ENCODE peak calls at places on chromosomes 13 and 19, in four cellular contexts. L is dorsolateral prefrontal cortex, R is OCI-M1, Z is left colon. T is an unnamed sample.

GRCh38 chr13:59715591-59715990 is 448.1 kb downstream of the DIAPH3 start:
- DNase-seq in R (peak), L (no peak), Z (no peak), T (no peak)

GRCh38 chr19:17963936-17964691 is 2.8 kb upstream of the KCNN1 start:
- DNase-seq in Z (no peak), R (no peak), L (no peak), T (no peak)

GRCh38 chr13:39512687-39513086 is 90.3 kb downstream of the LHFPL6 start:
- DNase-seq in R (no peak), L (no peak), Z (no peak), T (no peak)

GRCh38 chr13:20489185-20489820 is 36.4 kb downstream of the CRYL1 start:
- DNase-seq in R (peak), Z (peak), L (no peak), T (peak)

GRCh38 chr13:94344126-94344863 is 135.2 kb downstream of the DCT start:
- DNase-seq in Z (no peak), R (no peak), L (no peak), T (no peak)

GRCh38 chr19:995051-995827 is 5.0 kb upstream of the GRIN3B start:
- DNase-seq in Z (no peak), R (no peak), L (no peak), T (peak)

GRCh38 chr13:113974304-113975281 is 717 bp upstream of the C13orf46 start:
- DNase-seq in Z (no peak), R (no peak), L (no peak), T (no peak)

GRCh38 chr13:113786262-113786841 is 27.3 kb downstream of the TMEM255B start:
- DNase-seq in R (no peak), L (no peak), Z (no peak), T (no peak)

GRCh38 chr13:42223681-42224080 is 48.3 kb upstream of the AKAP11 start:
- DNase-seq in R (no peak), Z (no peak), L (no peak), T (no peak)

T was measured in body of pancreas.